ENCODE peak calls at places on chromosomes 6 and 20, in nine cellular contexts. I is prostate gland, G is endothelial cell of umbilical vein, Q is transverse colon, O is H54, X is NB4, R is breast epithelium, M is heart left ventricle, P is body of pancreas. V is an unnamed sample.
A peak's percentile ranks its signal among the peaks of the same experiment; 100 is the strongest.

GRCh38 chr6:100968934-100969333 is 87.8 kb upstream of the ASCC3 start:
- DNase-seq in I (no peak), G (no peak), Q (no peak), O (no peak), X (no peak), R (no peak), M (no peak), P (no peak), V (no peak)

GRCh38 chr6:252775-253526 is 39.3 kb upstream of the DUSP22 start:
- DNase-seq in I (no peak), G (no peak), Q (no peak), O (no peak), X (peak; percentile 79), R (no peak), M (no peak), P (no peak), V (no peak)

GRCh38 chr6:28269492-28269891 is 2.5 kb downstream of the ZSCAN26 start:
- DNase-seq in I (no peak), G (peak; percentile 75), Q (no peak), O (peak; percentile 51), X (peak; percentile 80), R (no peak), M (no peak), P (no peak), V (no peak)

GRCh38 chr20:6395695-6396094 is 272.9 kb upstream of the FERMT1 start:
- DNase-seq in I (no peak), G (no peak), Q (no peak), O (no peak), X (peak; percentile 42), R (no peak), M (no peak), P (no peak), V (no peak)

GRCh38 chr20:688809-689208 is 13.2 kb upstream of the SCRT2 start:
- DNase-seq in I (no peak), G (no peak), Q (no peak), O (peak; percentile 54), X (no peak), R (no peak), M (no peak), P (no peak), V (no peak)

GRCh38 chr6:76790045-76790796 is 673.1 kb downstream of the HTR1B start:
- DNase-seq in I (no peak), G (no peak), Q (no peak), O (no peak), X (no peak), R (no peak), M (no peak), P (peak; percentile 33), V (no peak)

GRCh38 chr6:47844881-47845280 is 63.0 kb downstream of the OPN5 start:
- DNase-seq in I (no peak), G (no peak), Q (no peak), O (no peak), X (peak; percentile 9), R (no peak), M (no peak), P (no peak), V (no peak)

GRCh38 chr6:17729223-17730077 is 22.7 kb upstream of the NUP153 start:
- DNase-seq in I (no peak), G (no peak), Q (no peak), O (no peak), X (peak; percentile 18), R (no peak), M (no peak), P (no peak), V (no peak)

GRCh38 chr6:150937126-150937906 is 71.8 kb downstream of the MTHFD1L start:
- DNase-seq in I (no peak), G (no peak), Q (no peak), O (no peak), X (no peak), R (no peak), M (no peak), P (no peak), V (peak; percentile 44)

GRCh38 chr6:169034523-169035167 is 219.0 kb downstream of the THBS2 start:
- DNase-seq in I (no peak), G (no peak), Q (no peak), O (no peak), X (no peak), R (no peak), M (no peak), P (no peak), V (no peak)

GRCh38 chr6:13765570-13765969 is 48.8 kb downstream of the MCUR1 start:
- DNase-seq in I (no peak), G (no peak), Q (no peak), O (no peak), X (peak; percentile 20), R (no peak), M (no peak), P (no peak), V (no peak)

GRCh38 chr6:71228461-71229041 is 60.1 kb upstream of the OGFRL1 start:
- DNase-seq in I (no peak), G (no peak), Q (no peak), O (peak; percentile 9), X (peak; percentile 33), R (no peak), M (no peak), P (no peak), V (no peak)

GRCh38 chr20:59560588-59561227 is 43.6 kb upstream of the PHACTR3 start:
- DNase-seq in I (no peak), G (no peak), Q (no peak), O (no peak), X (peak; percentile 63), R (no peak), M (no peak), P (no peak), V (no peak)

GRCh38 chr6:2563635-2564034 is 187.1 kb downstream of the MYLK4 start:
- DNase-seq in I (no peak), G (no peak), Q (no peak), O (no peak), X (no peak), R (no peak), M (no peak), P (no peak), V (no peak)

GRCh38 chr6:136822379-136823127 is at the start of gene PEX7:
- DNase-seq in I (peak; percentile 92), G (peak; percentile 92), Q (peak; percentile 91), O (peak; percentile 59), X (peak; percentile 97), R (peak; percentile 84), M (peak; percentile 93), P (peak; percentile 91), V (peak; percentile 84)

DNA sequence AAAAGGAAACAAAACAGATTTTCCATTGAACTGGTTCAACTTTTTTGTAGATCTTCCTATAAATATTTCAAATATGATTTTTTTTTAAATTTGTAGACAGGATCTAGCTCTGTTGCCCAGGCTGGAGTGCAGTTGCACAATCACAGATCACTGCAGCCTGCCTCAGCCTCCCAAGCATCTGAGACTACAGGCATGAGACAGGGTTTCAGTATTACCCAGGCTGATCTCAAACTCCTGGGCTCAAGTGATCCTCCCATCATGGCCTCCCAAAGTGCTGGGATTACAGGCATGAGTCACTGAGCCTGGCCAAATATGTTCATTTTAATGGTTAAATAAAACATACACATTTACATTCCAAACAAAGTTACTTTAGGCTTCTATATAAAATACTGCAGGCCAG is 33.6 kb downstream of the SAMHD1 start:
- DNase-seq in I (no peak), G (no peak), Q (no peak), O (no peak), X (no peak), R (no peak), M (no peak), P (no peak), V (no peak)
- TF ChIP-seq POLR2A in I (no peak), G (no peak), Q (no peak), O (no peak), X (no peak), R (no peak), M (no peak), P (no peak), V (no peak)

DNA sequence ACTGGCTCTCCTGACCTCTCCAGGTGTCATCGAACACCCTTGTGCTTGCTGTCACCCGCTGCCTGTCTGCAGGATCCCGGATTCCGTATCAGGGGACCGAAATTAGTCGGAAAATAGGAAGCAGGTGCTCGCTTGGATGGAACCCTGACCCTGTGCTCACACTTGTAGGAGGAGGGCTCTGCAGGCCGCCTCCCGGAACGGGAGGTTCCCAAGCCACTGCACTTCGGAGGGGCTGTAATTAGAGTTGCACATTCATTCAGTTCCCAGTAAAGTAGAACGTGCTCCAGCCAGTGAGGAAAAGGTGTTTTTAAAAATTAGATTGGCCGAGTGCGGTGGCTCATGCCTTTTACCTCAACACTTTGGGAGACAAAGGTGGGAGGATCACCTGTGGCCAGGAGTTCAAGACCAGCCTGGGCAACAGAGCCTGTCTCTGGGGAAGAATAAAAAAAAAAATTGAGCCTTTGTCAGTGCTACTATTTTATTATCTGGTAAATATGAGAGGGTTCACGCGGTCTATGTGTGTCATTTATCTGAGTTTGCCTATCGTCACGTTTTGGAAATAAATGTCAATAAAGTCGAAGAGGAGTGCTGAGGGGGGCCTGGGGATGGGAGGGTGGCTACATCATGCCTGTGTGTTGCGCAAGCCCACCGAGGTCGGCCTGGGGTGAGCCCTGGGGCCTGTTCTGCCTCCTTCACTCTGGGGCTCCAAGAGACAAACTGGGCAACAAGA is 1.5 kb upstream of the GMEB2 start:
- DNase-seq in I (peak; percentile 54), G (peak; percentile 83), Q (peak; percentile 76), O (no peak), X (peak; percentile 95), R (peak; percentile 52), M (peak; percentile 66), P (peak; percentile 76), V (peak; percentile 49)
- TF ChIP-seq POLR2A in I (no peak), G (no peak), Q (peak; percentile 69), O (peak; percentile 9), X (peak; percentile 57), R (no peak), M (no peak), P (peak; percentile 69), V (no peak)

GRCh38 chr20:10074513-10074912 is 39.7 kb downstream of the ANKEF1 start:
- DNase-seq in I (no peak), G (peak; percentile 76), Q (no peak), O (peak; percentile 40), X (peak; percentile 83), R (no peak), M (no peak), P (no peak), V (peak; percentile 18)
- TF ChIP-seq POLR2A in I (no peak), G (no peak), Q (no peak), O (no peak), X (no peak), R (no peak), M (no peak), P (no peak), V (no peak)

DNA sequence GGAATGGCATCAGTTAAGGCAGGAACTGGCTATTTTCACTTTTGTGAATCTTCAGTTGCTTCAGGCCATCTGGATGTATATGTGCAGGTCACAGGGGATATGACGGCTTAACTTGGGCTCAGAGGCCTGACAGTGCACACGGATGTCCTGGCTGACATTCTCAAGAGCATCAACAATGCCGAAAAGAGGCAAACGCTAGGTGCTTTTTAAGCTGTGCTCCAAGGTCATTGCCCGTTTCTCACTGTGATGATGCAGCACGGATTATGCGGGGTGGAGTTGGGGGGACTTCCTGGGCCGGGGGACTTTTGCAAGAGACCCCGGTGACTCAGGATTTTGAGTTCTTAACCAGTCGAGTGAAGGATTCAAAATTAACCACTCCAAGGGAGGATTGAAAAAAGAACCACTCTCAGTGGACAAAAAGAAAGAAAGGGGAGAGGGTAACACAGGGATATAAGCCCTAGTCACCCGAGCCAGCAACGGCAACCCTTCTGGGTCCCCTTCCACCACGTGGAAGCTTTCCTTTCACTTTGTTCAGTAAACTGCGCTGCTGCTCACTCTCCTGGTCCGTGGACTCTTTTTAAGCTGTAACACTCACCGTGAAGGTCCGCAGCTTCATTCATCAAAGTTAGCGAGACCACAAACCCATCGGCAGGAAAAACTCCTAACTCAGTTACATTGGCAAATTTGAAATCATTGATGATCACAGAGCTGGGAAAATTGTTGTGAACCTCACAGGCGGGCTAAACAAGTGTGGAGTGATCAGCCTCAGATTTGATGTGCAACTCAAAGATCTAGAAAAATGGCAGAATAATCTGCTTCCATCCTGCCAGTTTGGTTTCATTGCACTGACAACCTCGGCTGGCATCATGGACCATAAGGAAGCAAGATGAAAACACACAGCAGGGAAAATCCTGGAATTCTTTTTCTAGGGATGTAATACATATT is 199.2 kb downstream of the ARID1B start:
- DNase-seq in I (no peak), G (no peak), Q (no peak), O (no peak), X (peak; percentile 52), R (no peak), M (no peak), P (no peak), V (no peak)
- TF ChIP-seq POLR2A in I (no peak), G (no peak), Q (no peak), O (no peak), X (no peak), R (no peak), M (no peak), P (no peak), V (no peak)

V was measured in tibial nerve.